ENCODE peak calls at places on chromosomes 12 and 14, in six cellular contexts. One of them, this sample, is unnamed.

GRCh38 chr12:12689672-12690287 is 6.2 kb downstream of the GPR19 start:
- DNase-seq in cardiac fibroblast: peak
- DNase-seq in stomach: no peak
- DNase-seq in HFF-Myc: no peak
- DNase-seq in right cardiac atrium: no peak
- DNase-seq in AG04450: no peak
- DNase-seq in this sample: no peak

GRCh38 chr14:88929656-88930436 is 105.4 kb downstream of the TTC8 start:
- DNase-seq in cardiac fibroblast: peak
- DNase-seq in stomach: no peak
- DNase-seq in HFF-Myc: no peak
- DNase-seq in right cardiac atrium: no peak
- DNase-seq in AG04450: no peak
- DNase-seq in this sample: no peak

GRCh38 chr14:68245146-68246073 is 425.8 kb downstream of the RAD51B start:
- DNase-seq in cardiac fibroblast: peak
- DNase-seq in stomach: no peak
- DNase-seq in HFF-Myc: no peak
- DNase-seq in right cardiac atrium: peak
- DNase-seq in AG04450: no peak
- DNase-seq in this sample: no peak

GRCh38 chr12:2383276-2384028 is 330.7 kb downstream of the CACNA1C start:
- DNase-seq in cardiac fibroblast: no peak
- DNase-seq in stomach: no peak
- DNase-seq in HFF-Myc: no peak
- DNase-seq in right cardiac atrium: no peak
- DNase-seq in AG04450: no peak
- DNase-seq in this sample: no peak

GRCh38 chr14:23478109-23478698 is 8.7 kb downstream of the NGDN start:
- DNase-seq in cardiac fibroblast: peak
- DNase-seq in stomach: peak
- DNase-seq in HFF-Myc: no peak
- DNase-seq in right cardiac atrium: peak
- DNase-seq in AG04450: peak
- DNase-seq in this sample: peak

GRCh38 chr12:55728185-55728931 is 451 bp downstream of the CD63 start:
- DNase-seq in cardiac fibroblast: peak
- DNase-seq in stomach: peak
- DNase-seq in HFF-Myc: no peak
- DNase-seq in right cardiac atrium: peak
- DNase-seq in AG04450: no peak
- DNase-seq in this sample: peak

GRCh38 chr12:108702534-108702933 is 28.8 kb downstream of the CORO1C start:
- DNase-seq in cardiac fibroblast: no peak
- DNase-seq in stomach: no peak
- DNase-seq in HFF-Myc: no peak
- DNase-seq in right cardiac atrium: peak
- DNase-seq in AG04450: no peak
- DNase-seq in this sample: peak

GRCh38 chr14:106872619-106873446 is 1346.5 kb downstream of the TMEM121 start:
- DNase-seq in cardiac fibroblast: peak
- DNase-seq in stomach: peak
- DNase-seq in HFF-Myc: no peak
- DNase-seq in right cardiac atrium: peak
- DNase-seq in AG04450: no peak
- DNase-seq in this sample: peak

GRCh38 chr12:76300297-76300665 is 47.9 kb downstream of the BBS10 start:
- DNase-seq in cardiac fibroblast: no peak
- DNase-seq in stomach: no peak
- DNase-seq in HFF-Myc: no peak
- DNase-seq in right cardiac atrium: no peak
- DNase-seq in AG04450: no peak
- DNase-seq in this sample: no peak

GRCh38 chr14:93036652-93037341 is 78.9 kb downstream of the ITPK1 start:
- DNase-seq in cardiac fibroblast: peak
- DNase-seq in stomach: no peak
- DNase-seq in HFF-Myc: no peak
- DNase-seq in right cardiac atrium: peak
- DNase-seq in AG04450: no peak
- DNase-seq in this sample: no peak
- H3K4me3 ChIP-seq in cardiac fibroblast: no peak
- H3K4me3 ChIP-seq in stomach: no peak
- H3K4me3 ChIP-seq in HFF-Myc: no peak
- H3K4me3 ChIP-seq in right cardiac atrium: no peak
- H3K4me3 ChIP-seq in AG04450: no peak
- H3K4me3 ChIP-seq in this sample: no peak

GRCh38 chr12:26783133-26783531 is 49.9 kb downstream of the ITPR2 start:
- DNase-seq in cardiac fibroblast: peak
- DNase-seq in stomach: no peak
- DNase-seq in HFF-Myc: no peak
- DNase-seq in right cardiac atrium: no peak
- DNase-seq in AG04450: no peak
- DNase-seq in this sample: no peak

GRCh38 chr12:26787125-26787495 is 45.9 kb downstream of the ITPR2 start:
- DNase-seq in cardiac fibroblast: peak
- DNase-seq in stomach: no peak
- DNase-seq in HFF-Myc: peak
- DNase-seq in right cardiac atrium: no peak
- DNase-seq in AG04450: no peak
- DNase-seq in this sample: no peak

GRCh38 chr12:26789731-26790644 is 43.0 kb downstream of the ITPR2 start:
- DNase-seq in cardiac fibroblast: peak
- DNase-seq in stomach: no peak
- DNase-seq in HFF-Myc: peak
- DNase-seq in right cardiac atrium: no peak
- DNase-seq in AG04450: no peak
- DNase-seq in this sample: no peak

GRCh38 chr12:26783791-26784379 is 49.1 kb downstream of the ITPR2 start:
- DNase-seq in cardiac fibroblast: no peak
- DNase-seq in stomach: no peak
- DNase-seq in HFF-Myc: no peak
- DNase-seq in right cardiac atrium: no peak
- DNase-seq in AG04450: no peak
- DNase-seq in this sample: no peak

DNA sequence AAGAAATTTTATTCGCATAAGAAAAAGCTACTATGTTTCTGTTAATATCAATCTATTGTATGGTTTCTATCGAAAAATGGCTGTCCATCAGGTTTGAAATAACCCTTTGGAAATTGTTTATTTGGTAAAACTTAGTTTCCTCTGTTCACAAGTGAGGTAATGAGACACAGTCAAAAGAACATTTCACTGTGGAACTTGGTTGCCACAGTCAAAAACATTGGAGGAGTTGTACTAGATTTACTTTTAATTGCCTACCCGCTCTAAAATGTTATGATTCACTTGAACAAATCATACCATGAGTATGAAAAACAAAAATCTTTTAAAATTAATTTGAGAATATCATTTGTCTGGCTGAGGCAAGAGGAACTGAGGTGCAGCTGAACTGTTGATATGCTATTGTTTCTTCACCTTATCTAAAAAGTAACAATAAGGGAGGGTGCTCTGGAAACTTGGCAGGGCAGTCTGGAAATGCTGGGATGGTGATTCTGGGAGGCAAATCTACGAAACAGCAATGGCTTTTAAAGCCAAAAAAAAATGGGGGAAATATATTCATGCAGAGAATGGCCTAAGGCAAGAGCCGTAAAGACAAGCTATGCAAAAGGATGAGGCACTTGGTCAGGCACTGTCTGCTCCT is 46.4 kb downstream of the ITPR2 start:
- DNase-seq in cardiac fibroblast: peak
- DNase-seq in stomach: no peak
- DNase-seq in HFF-Myc: no peak
- DNase-seq in right cardiac atrium: peak
- DNase-seq in AG04450: no peak
- DNase-seq in this sample: no peak
- H3K4me3 ChIP-seq in cardiac fibroblast: no peak
- H3K4me3 ChIP-seq in stomach: no peak
- H3K4me3 ChIP-seq in HFF-Myc: no peak
- H3K4me3 ChIP-seq in right cardiac atrium: no peak
- H3K4me3 ChIP-seq in AG04450: no peak
- H3K4me3 ChIP-seq in this sample: no peak

GRCh38 chr12:47814539-47815170 is 5.0 kb downstream of the HDAC7 start:
- DNase-seq in cardiac fibroblast: no peak
- DNase-seq in stomach: no peak
- DNase-seq in HFF-Myc: no peak
- DNase-seq in right cardiac atrium: peak
- DNase-seq in AG04450: no peak
- DNase-seq in this sample: no peak
- H3K4me3 ChIP-seq in cardiac fibroblast: no peak
- H3K4me3 ChIP-seq in stomach: no peak
- H3K4me3 ChIP-seq in HFF-Myc: no peak
- H3K4me3 ChIP-seq in right cardiac atrium: no peak
- H3K4me3 ChIP-seq in AG04450: no peak
- H3K4me3 ChIP-seq in this sample: no peak

DNA sequence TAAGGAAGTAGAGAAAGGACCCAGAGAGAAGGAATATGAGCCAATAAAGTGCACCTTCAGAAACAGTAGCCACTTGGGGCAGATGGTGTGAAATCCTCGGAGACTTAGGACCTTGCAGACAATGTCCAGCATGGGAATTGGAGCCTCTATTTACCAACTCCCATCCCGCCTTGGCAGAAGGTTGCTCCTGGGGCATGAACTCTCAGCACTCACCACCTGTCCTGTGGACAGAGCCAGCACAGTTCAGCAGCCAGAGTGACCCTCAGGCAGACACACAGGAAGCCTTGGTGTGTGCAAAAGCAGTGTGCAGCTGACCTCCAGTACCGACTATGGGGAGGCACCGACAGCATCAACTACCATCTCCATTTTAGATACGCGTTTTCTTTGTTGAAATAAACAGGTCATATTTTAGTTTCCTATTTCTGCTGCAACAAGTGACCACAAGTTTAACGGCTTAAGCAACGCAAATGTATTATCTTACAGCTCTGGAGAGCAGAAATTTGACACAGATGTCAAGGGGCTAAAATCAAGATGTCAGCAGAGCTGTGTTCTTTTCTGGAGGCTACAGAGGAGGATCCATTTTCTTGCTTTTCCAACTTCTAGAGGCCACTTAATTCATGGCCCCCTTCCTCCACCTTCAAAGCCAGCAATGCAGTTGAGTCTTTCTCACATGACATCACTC is 428.1 kb downstream of the MED13L start:
- DNase-seq in cardiac fibroblast: no peak
- DNase-seq in stomach: no peak
- DNase-seq in HFF-Myc: no peak
- DNase-seq in right cardiac atrium: no peak
- DNase-seq in AG04450: no peak
- DNase-seq in this sample: no peak
- H3K4me3 ChIP-seq in cardiac fibroblast: no peak
- H3K4me3 ChIP-seq in stomach: no peak
- H3K4me3 ChIP-seq in HFF-Myc: no peak
- H3K4me3 ChIP-seq in right cardiac atrium: no peak
- H3K4me3 ChIP-seq in AG04450: no peak
- H3K4me3 ChIP-seq in this sample: no peak

DNA sequence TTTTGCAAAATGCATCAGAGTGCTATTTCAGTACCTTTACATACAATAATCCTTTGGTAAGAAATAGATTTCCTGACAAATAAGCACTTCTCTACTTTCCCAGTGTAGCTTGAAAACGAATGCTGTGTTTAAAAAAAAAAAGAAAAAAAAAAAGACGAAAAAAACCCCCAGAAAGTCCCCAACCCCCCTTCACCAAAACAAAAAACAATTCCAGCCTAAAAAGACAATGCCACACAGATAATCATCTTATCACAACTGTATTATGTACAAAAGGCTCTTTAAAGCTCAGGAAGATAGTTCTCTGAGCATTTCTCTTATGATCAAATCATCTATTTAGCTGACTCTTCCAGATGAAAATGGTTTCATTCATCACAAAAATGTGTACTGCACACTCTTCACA is 1.6 kb downstream of the FERMT2 start:
- DNase-seq in cardiac fibroblast: no peak
- DNase-seq in stomach: no peak
- DNase-seq in HFF-Myc: no peak
- DNase-seq in right cardiac atrium: no peak
- DNase-seq in AG04450: no peak
- DNase-seq in this sample: no peak
- H3K4me3 ChIP-seq in cardiac fibroblast: peak
- H3K4me3 ChIP-seq in stomach: peak
- H3K4me3 ChIP-seq in HFF-Myc: peak
- H3K4me3 ChIP-seq in right cardiac atrium: peak
- H3K4me3 ChIP-seq in AG04450: peak
- H3K4me3 ChIP-seq in this sample: no peak

GRCh38 chr12:27330846-27331245 is 1.8 kb upstream of the BMAL2 start:
- DNase-seq in cardiac fibroblast: no peak
- DNase-seq in stomach: no peak
- DNase-seq in HFF-Myc: no peak
- DNase-seq in right cardiac atrium: no peak
- DNase-seq in AG04450: no peak
- DNase-seq in this sample: no peak
- H3K4me3 ChIP-seq in cardiac fibroblast: no peak
- H3K4me3 ChIP-seq in stomach: no peak
- H3K4me3 ChIP-seq in HFF-Myc: no peak
- H3K4me3 ChIP-seq in right cardiac atrium: no peak
- H3K4me3 ChIP-seq in AG04450: peak
- H3K4me3 ChIP-seq in this sample: no peak

DNA sequence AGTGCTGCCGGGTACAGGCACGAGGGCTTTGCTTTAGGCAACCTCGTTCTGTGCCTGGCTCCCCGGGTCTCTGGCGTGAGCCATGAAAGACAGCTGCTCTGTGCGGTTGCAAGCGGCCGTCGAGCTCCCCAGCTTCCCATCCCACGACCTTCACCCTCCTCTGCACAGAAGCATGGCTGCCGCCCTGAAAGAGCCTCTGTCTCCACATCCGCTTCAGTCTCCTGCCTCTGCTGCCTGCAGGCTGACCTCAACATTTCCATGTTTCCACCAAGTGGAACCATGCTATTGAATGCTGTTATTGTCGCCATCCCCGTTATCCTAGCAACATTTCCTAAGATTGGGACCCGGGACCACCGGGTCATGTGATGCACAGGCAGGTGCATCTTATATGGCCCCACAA is 57.1 kb downstream of the KDM2B start:
- DNase-seq in cardiac fibroblast: no peak
- DNase-seq in stomach: no peak
- DNase-seq in HFF-Myc: no peak
- DNase-seq in right cardiac atrium: no peak
- DNase-seq in AG04450: no peak
- DNase-seq in this sample: no peak
- H3K4me3 ChIP-seq in cardiac fibroblast: no peak
- H3K4me3 ChIP-seq in stomach: no peak
- H3K4me3 ChIP-seq in HFF-Myc: no peak
- H3K4me3 ChIP-seq in right cardiac atrium: no peak
- H3K4me3 ChIP-seq in AG04450: no peak
- H3K4me3 ChIP-seq in this sample: no peak

This sample was measured in WERI-Rb-1.